ENCODE peak calls at places on chromosome 20, in ten cellular contexts. G is hypothalamus; V is activated CD4-positive, alpha-beta T cell treated with anti-CD3 and anti-CD28 coated beads for 36 hours; T is HTR-8/SVneo; N is stomach; O is HT1080; X is Right ventricle myocardium inferior; R is tibial nerve; E is skeletal muscle cell; I is HS-5. M is an unnamed sample.

GRCh38 chr20:10337291-10337690 is 96.7 kb downstream of the MKKS start:
- DNase-seq in G (no peak), V (no peak), T (no peak), N (no peak), O (no peak), X (no peak), R (no peak), E (peak), I (no peak), M (no peak)

GRCh38 chr20:36298061-36298460 is 8.1 kb upstream of the DLGAP4 start:
- DNase-seq in G (no peak), V (no peak), T (no peak), N (no peak), O (no peak), X (no peak), R (no peak), E (no peak), I (no peak), M (no peak)

GRCh38 chr20:59173938-59174496 is 10.4 kb downstream of the ZNF831 start:
- DNase-seq in G (no peak), V (no peak), T (no peak), N (no peak), O (no peak), X (no peak), R (no peak), E (no peak), I (no peak), M (no peak)

GRCh38 chr20:56200456-56200855 is 48.1 kb upstream of the MC3R start:
- DNase-seq in G (no peak), V (peak), T (no peak), N (no peak), O (peak), X (no peak), R (no peak), E (no peak), I (no peak), M (no peak)

GRCh38 chr20:29740951-29741593 is 1516.4 kb upstream of the DEFB115 start:
- DNase-seq in G (no peak), V (no peak), T (no peak), N (peak), O (no peak), X (no peak), R (no peak), E (no peak), I (no peak), M (no peak)

GRCh38 chr20:3815703-3816315 is 4.5 kb upstream of the AP5S1 start:
- DNase-seq in G (no peak), V (peak), T (no peak), N (no peak), O (no peak), X (no peak), R (no peak), E (no peak), I (no peak), M (no peak)

GRCh38 chr20:1880529-1881239 is 14.5 kb upstream of the SIRPA start:
- DNase-seq in G (no peak), V (no peak), T (no peak), N (no peak), O (no peak), X (no peak), R (no peak), E (no peak), I (no peak), M (no peak)

GRCh38 chr20:51678041-51678697 is 90.0 kb downstream of the ATP9A start:
- DNase-seq in G (peak), V (no peak), T (no peak), N (no peak), O (no peak), X (no peak), R (no peak), E (no peak), I (no peak), M (peak)

GRCh38 chr20:54624701-54625472 is 149.5 kb downstream of the DOK5 start:
- DNase-seq in G (peak), V (no peak), T (no peak), N (no peak), O (no peak), X (no peak), R (no peak), E (no peak), I (no peak), M (peak)

GRCh38 chr20:8431538-8432434 is 299.7 kb downstream of the PLCB1 start:
- DNase-seq in G (no peak), V (no peak), T (no peak), N (no peak), O (no peak), X (peak), R (peak), E (no peak), I (no peak), M (peak)

GRCh38 chr20:35886537-35886936 is 67.8 kb downstream of the SCAND1 start:
- DNase-seq in G (no peak), V (no peak), T (no peak), N (no peak), O (no peak), X (no peak), R (no peak), E (no peak), I (no peak), M (peak)

GRCh38 chr20:672975-673604 is 2.5 kb downstream of the SCRT2 start:
- DNase-seq in G (no peak), V (no peak), T (no peak), N (no peak), O (no peak), X (no peak), R (no peak), E (no peak), I (no peak), M (peak)

GRCh38 chr20:19073584-19074198 is 138.8 kb upstream of the SLC24A3 start:
- DNase-seq in G (no peak), V (no peak), T (no peak), N (no peak), O (no peak), X (no peak), R (no peak), E (no peak), I (no peak), M (peak)

GRCh38 chr20:32354592-32355416 is 3.3 kb upstream of the ASXL1 start:
- DNase-seq in G (no peak), V (peak), T (peak), N (no peak), O (peak), X (no peak), R (no peak), E (peak), I (peak), M (no peak)

GRCh38 chr20:53660078-53660909 is 66.7 kb upstream of the ZNF217 start:
- DNase-seq in G (peak), V (peak), T (no peak), N (no peak), O (no peak), X (no peak), R (no peak), E (no peak), I (no peak), M (peak)

GRCh38 chr20:41425180-41425884 is 58.7 kb upstream of the EMILIN3 start:
- DNase-seq in G (no peak), V (no peak), T (no peak), N (no peak), O (no peak), X (no peak), R (no peak), E (no peak), I (no peak), M (no peak)

GRCh38 chr20:62298577-62299249 is 4.1 kb upstream of the ADRM1 start:
- DNase-seq in G (no peak), V (no peak), T (no peak), N (no peak), O (no peak), X (peak), R (no peak), E (no peak), I (no peak), M (no peak)